ENCODE peak calls at places on chromosome 5, in five cellular contexts. B is heart left ventricle, U is tibial artery, C is mammary epithelial cell, N is SK-N-SH. W is an unnamed sample.

GRCh38 chr5:116071211-116071610 is 13.6 kb upstream of the COMMD10 start:
- DNase-seq in N (no peak), U (no peak), C (no peak), B (no peak), W (no peak)

GRCh38 chr5:16856531-16856930 is 79.6 kb downstream of the MYO10 start:
- DNase-seq in U (no peak), B (no peak), C (peak; percentile 76), N (no peak), W (no peak)

GRCh38 chr5:78544531-78545200 is 103.9 kb downstream of the LHFPL2 start:
- DNase-seq in B (no peak), N (no peak), U (no peak), C (no peak), W (no peak)

GRCh38 chr5:32865475-32865874 is 154.4 kb downstream of the NPR3 start:
- DNase-seq in U (no peak), B (no peak), N (no peak), C (no peak), W (no peak)

GRCh38 chr5:60387041-60387440 is 312.9 kb downstream of the DEPDC1B start:
- DNase-seq in C (no peak), B (no peak), N (no peak), U (no peak), W (no peak)

GRCh38 chr5:173494446-173494845 is 122.0 kb downstream of the BOD1 start:
- DNase-seq in B (no peak), U (peak; percentile 57), C (no peak), N (no peak), W (no peak)

GRCh38 chr5:39164529-39165402 is 54.6 kb downstream of the FYB1 start:
- DNase-seq in U (no peak), B (no peak), N (no peak), C (peak; percentile 30), W (no peak)

GRCh38 chr5:149133795-149134777 is 7.2 kb upstream of the ABLIM3 start:
- DNase-seq in N (no peak), C (peak; percentile 89), U (peak; percentile 84), B (peak; percentile 82), W (peak; percentile 25)

GRCh38 chr5:135156715-135157404 is 122.8 kb upstream of the PITX1 start:
- DNase-seq in N (no peak), B (no peak), U (no peak), C (peak; percentile 98), W (no peak)

GRCh38 chr5:34488984-34489383 is 167.1 kb upstream of the RAI14 start:
- DNase-seq in B (no peak), C (no peak), U (no peak), N (no peak), W (no peak)

GRCh38 chr5:23823521-23823920 is 316.1 kb downstream of the PRDM9 start:
- DNase-seq in C (no peak), N (no peak), B (no peak), U (no peak), W (no peak)

GRCh38 chr5:62931081-62931480 is 352.5 kb downstream of the LRRC70 start:
- DNase-seq in B (no peak), U (no peak), C (no peak), N (no peak), W (no peak)

GRCh38 chr5:127440831-127441230 is 76.6 kb upstream of the PRRC1 start:
- DNase-seq in N (no peak), U (no peak), C (no peak), B (no peak), W (no peak)

GRCh38 chr5:8473827-8474568 is 605.0 kb downstream of the MTRR start:
- DNase-seq in U (no peak), B (no peak), C (no peak), N (no peak), W (no peak)

GRCh38 chr5:174972291-174972690 is 247.9 kb downstream of the MSX2 start:
- DNase-seq in C (no peak), N (no peak), U (no peak), B (no peak), W (no peak)

GRCh38 chr5:69083412-69083811 is 10.4 kb upstream of the SLC30A5 start:
- DNase-seq in C (peak; percentile 35), B (no peak), N (no peak), U (no peak), W (no peak)

GRCh38 chr5:40410231-40410861 is 269.4 kb upstream of the PTGER4 start:
- DNase-seq in U (no peak), N (no peak), C (peak; percentile 29), B (no peak), W (no peak)

GRCh38 chr5:1200495-1201326 is 684 bp upstream of the SLC6A19 start:
- DNase-seq in N (no peak), B (no peak), U (no peak), C (no peak), W (no peak)

GRCh38 chr5:157594237-157594636 is 18.7 kb upstream of the ADAM19 start:
- DNase-seq in U (no peak), N (no peak), C (no peak), B (no peak), W (no peak)

GRCh38 chr5:8842906-8843590 is 702.8 kb downstream of the SEMA5A start:
- DNase-seq in N (peak; percentile 27), B (no peak), C (peak; percentile 21), U (no peak), W (no peak)

GRCh38 chr5:42720242-42720641 is 36.4 kb upstream of the CCDC152 start:
- DNase-seq in B (no peak), N (no peak), U (no peak), C (no peak), W (no peak)

GRCh38 chr5:78647411-78647818 is 1.2 kb downstream of the LHFPL2 start:
- DNase-seq in C (peak; percentile 58), B (no peak), U (no peak), N (peak; percentile 62), W (no peak)

GRCh38 chr5:124866355-124867063 is 120.1 kb upstream of the ZNF608 start:
- DNase-seq in B (no peak), C (no peak), U (no peak), N (peak; percentile 56), W (no peak)

GRCh38 chr5:87120518-87121314 is 147.0 kb upstream of the RASA1 start:
- DNase-seq in N (no peak), B (no peak), C (peak; percentile 99), U (no peak), W (no peak)

GRCh38 chr5:143102414-143102813 is 301.1 kb downstream of the NR3C1 start:
- DNase-seq in N (no peak), U (no peak), C (no peak), B (no peak), W (no peak)
- H3K4me3 ChIP-seq in N (no peak overlapping the region), U (no peak overlapping the region), C (no peak overlapping the region), B (no peak overlapping the region), W (no peak overlapping the region)

DNA sequence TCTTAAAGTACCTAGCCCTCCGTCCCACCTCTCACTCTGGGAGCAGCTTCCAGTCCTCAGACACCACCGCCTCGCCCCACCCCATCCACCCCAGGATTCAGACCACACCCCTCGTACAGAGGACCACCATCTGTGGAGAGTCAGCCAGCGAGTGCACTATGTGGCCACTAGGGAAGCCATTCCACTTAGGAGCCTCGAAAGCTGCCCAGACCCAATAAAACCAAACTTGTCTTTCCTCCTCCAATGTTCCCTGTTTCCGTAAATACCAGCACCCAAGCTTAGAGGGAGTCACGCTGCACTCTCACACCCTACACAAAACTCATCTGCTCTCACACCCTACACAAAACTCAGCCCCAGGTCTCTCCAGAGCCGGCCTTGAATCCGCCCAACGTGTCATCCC is 1.9 kb downstream of the GCNT4 start:
- DNase-seq in B (no peak), N (peak; percentile 58), C (no peak), U (no peak), W (no peak)
- H3K4me1 ChIP-seq in B (peaks cover 20% of the 10 kb centered on the region), N (peaks cover 5% of the 10 kb centered on the region), C (peaks cover 65% of the 10 kb centered on the region), U (no peaks in the 10 kb centered on the region), W (peaks cover 10% of the 10 kb centered on the region)

DNA sequence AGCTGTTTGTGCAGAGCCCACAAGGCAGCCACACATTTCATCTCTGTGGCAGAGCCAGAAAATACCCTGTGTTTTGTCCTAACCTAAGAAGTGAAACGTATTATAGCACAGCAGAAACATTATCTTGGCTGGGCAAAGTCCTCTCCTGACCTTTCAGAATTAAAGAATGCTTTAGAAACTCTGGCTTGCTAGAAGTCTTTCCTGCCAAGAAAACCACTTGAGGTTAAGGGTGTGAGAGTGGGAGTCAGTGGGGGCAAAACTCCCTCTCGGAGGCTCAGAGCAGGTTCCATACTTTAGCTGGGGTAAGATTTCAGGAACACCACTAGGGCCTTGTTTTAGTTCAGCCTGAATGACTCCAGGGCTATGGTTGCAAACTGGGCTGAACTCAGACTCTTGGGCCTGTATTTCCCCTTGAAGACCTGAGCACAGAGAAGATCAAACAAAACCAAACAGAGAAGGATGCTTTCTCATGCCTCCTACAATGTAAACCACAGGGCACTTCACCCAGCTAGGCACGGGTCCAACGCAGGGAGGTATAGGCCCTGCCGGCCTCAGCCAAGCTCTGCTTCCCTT is 48.0 kb downstream of the ZNF366 start:
- DNase-seq in N (no peak), U (no peak), C (no peak), B (no peak), W (no peak)
- TF ChIP-seq CTCF in N (no peak), U (no peak), C (no peak), B (no peak), W (no peak)

GRCh38 chr5:121967187-121967586 is 5.4 kb downstream of the SRFBP1 start:
- DNase-seq in B (no peak), C (no peak), U (no peak), N (no peak), W (no peak)

GRCh38 chr5:121962347-121962670 is 534 bp downstream of the SRFBP1 start:
- DNase-seq in B (no peak), N (no peak), C (no peak), U (no peak), W (no peak)

GRCh38 chr5:121968910-121969607 is 7.3 kb downstream of the SRFBP1 start:
- DNase-seq in N (no peak), C (peak; percentile 98), B (no peak), U (no peak), W (no peak)

GRCh38 chr5:121962943-121963342 is 1.2 kb downstream of the SRFBP1 start:
- DNase-seq in U (no peak), N (no peak), B (no peak), C (no peak), W (no peak)

GRCh38 chr5:121963409-121963808 is 1.6 kb downstream of the SRFBP1 start:
- DNase-seq in U (no peak), N (no peak), B (no peak), C (no peak), W (no peak)
- H3K4me3 ChIP-seq in U (no peak overlapping the region), N (peak overlapping the region; percentile 98), B (peak overlapping the region; percentile 77), C (peak overlapping the region; percentile 87), W (peak overlapping the region; percentile 80)

GRCh38 chr5:18354828-18355227 is 720.6 kb downstream of the TAF11L14 start:
- DNase-seq in B (no peak), N (no peak), U (no peak), C (no peak), W (no peak)
- H3K4me1 ChIP-seq in B (no peaks in the 10 kb centered on the region), N (no peaks in the 10 kb centered on the region), U (no peaks in the 10 kb centered on the region), C (no peaks in the 10 kb centered on the region), W (no peaks in the 10 kb centered on the region)

GRCh38 chr5:2320611-2321010 is 430.9 kb downstream of the IRX2 start:
- DNase-seq in N (no peak), B (no peak), C (no peak), U (no peak), W (no peak)

GRCh38 chr5:2317540-2317939 is 433.9 kb downstream of the IRX2 start:
- DNase-seq in C (no peak), B (no peak), U (no peak), N (no peak), W (no peak)
- TF ChIP-seq CTCF in C (no peak), B (no peak), U (no peak), N (no peak), W (no peak)